ENCODE peak calls at places on chromosomes 3 and 15, in six cellular contexts. O, P, G, R, W and B are unnamed samples.

GRCh38 chr3:72839057-72839456 is 9.2 kb downstream of the SHQ1 start:
- DNase-seq in W (no peak), O (no peak), R (no peak), G (no peak), P (no peak), B (no peak)

GRCh38 chr15:95182081-95182480 is 950.7 kb downstream of the MCTP2 start:
- DNase-seq in O (no peak), P (no peak), R (no peak), W (no peak), G (no peak), B (no peak)

GRCh38 chr15:77528968-77529319 is 103.8 kb downstream of the LINGO1 start:
- DNase-seq in P (no peak), W (no peak), G (no peak), O (no peak), R (peak), B (no peak)

GRCh38 chr3:117278424-117279190 is 569.0 kb downstream of the TUSC7 start:
- DNase-seq in W (no peak), P (no peak), O (no peak), R (peak), G (no peak), B (peak)

GRCh38 chr15:48465410-48465809 is 134.2 kb downstream of the DUT start:
- DNase-seq in G (no peak), W (no peak), R (no peak), P (no peak), O (no peak), B (no peak)

GRCh38 chr15:61195116-61196002 is 33.7 kb downstream of the RORA start:
- DNase-seq in W (no peak), P (no peak), R (peak), G (no peak), O (no peak), B (peak)

GRCh38 chr15:63156086-63156707 is 1.1 kb downstream of the RPS27L start:
- DNase-seq in O (no peak), G (no peak), W (no peak), P (no peak), R (no peak), B (no peak)

GRCh38 chr15:58258501-58259274 is 120.5 kb downstream of the AQP9 start:
- DNase-seq in O (no peak), G (no peak), W (no peak), R (no peak), P (no peak), B (peak)

GRCh38 chr3:49807427-49808114 is 4.5 kb downstream of the INKA1 start:
- DNase-seq in G (no peak), P (no peak), O (no peak), W (peak), R (no peak), B (no peak)

GRCh38 chr3:49717539-49718418 is 1.7 kb downstream of the AMIGO3 start:
- DNase-seq in R (no peak), G (peak), P (no peak), O (no peak), W (no peak), B (no peak)

GRCh38 chr3:145678401-145678800 is 482.6 kb downstream of the PLOD2 start:
- DNase-seq in W (no peak), R (no peak), G (no peak), O (no peak), P (no peak), B (no peak)

GRCh38 chr3:114179575-114179974 is 723 bp upstream of the DRD3 start:
- DNase-seq in R (no peak), O (peak), W (no peak), P (no peak), G (no peak), B (no peak)

GRCh38 chr3:14285526-14285925 is 106.9 kb downstream of the LSM3 start:
- DNase-seq in G (no peak), R (no peak), P (no peak), O (no peak), W (no peak), B (no peak)

GRCh38 chr3:31532587-31533168 is at the start of gene STT3B:
- DNase-seq in O (peak), P (peak), G (peak), W (peak), R (no peak), B (peak)

GRCh38 chr3:66472313-66473134 is 28.3 kb downstream of the LRIG1 start:
- DNase-seq in O (no peak), P (no peak), W (no peak), G (no peak), R (no peak), B (peak)
- H3K27ac ChIP-seq in O (no peak), P (no peak), W (peak), G (peak), R (no peak), B (peak)

DNA sequence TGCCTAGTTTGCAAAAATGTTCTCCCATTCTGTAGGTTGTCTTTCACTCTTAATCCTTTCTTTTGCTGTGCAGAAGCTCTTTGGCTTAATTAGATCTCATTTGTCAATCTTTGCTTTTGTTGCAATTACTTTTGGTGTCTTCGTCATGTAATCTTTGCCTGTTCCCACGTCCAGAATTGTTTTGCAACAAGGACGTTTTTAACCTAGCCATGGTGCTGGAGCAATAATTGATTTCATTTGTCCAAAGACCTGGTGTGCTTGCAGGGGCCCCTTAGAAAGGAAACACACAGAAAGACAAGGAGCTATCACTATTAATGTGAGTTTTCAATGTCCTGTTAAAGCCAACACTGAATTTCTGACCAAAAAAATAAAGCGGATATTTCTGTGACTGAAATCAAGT is 89.1 kb upstream of the GALNT15 start:
- DNase-seq in W (no peak), O (no peak), R (no peak), G (no peak), P (no peak), B (no peak)
- H3K27ac ChIP-seq in W (peak), O (no peak), R (no peak), G (peak), P (peak), B (no peak)

GRCh38 chr15:31387483-31388118 is 61.0 kb downstream of the KLF13 start:
- DNase-seq in P (no peak), G (no peak), R (no peak), W (peak), O (no peak), B (no peak)
- H3K27ac ChIP-seq in P (no peak), G (peak), R (no peak), W (peak), O (no peak), B (peak)

GRCh38 chr3:66656608-66657007 is 155.8 kb upstream of the LRIG1 start:
- DNase-seq in R (no peak), W (no peak), P (no peak), G (no peak), O (no peak), B (no peak)

GRCh38 chr3:66659056-66659455 is 158.2 kb upstream of the LRIG1 start:
- DNase-seq in R (no peak), W (no peak), G (no peak), O (no peak), P (no peak), B (no peak)

GRCh38 chr3:66655673-66656072 is 154.9 kb upstream of the LRIG1 start:
- DNase-seq in W (no peak), P (no peak), G (no peak), R (no peak), O (no peak), B (no peak)

GRCh38 chr3:66655119-66655518 is 154.3 kb upstream of the LRIG1 start:
- DNase-seq in P (no peak), O (no peak), G (no peak), W (no peak), R (no peak), B (no peak)
- H3K27ac ChIP-seq in P (no peak), O (no peak), G (no peak), W (no peak), R (no peak), B (no peak)

DNA sequence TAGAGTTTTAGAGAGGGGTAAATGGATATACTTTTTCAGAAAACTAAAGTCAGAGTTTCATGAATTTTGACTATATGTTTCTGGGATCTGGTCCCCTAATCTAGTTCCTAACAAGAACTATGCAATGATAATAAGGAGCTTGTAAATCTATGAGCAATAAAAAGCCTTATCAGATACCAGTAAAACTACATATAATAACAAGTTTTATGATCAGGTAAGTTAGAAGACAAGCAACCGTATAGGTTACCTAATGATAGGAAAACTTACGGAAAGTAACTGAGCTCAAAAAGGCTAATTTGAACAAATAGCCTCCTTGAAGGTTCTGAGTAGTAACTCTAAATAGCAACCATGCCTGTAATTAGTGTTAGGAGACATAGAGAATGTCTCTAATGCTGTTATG is 21.0 kb downstream of the MIX23 start:
- DNase-seq in P (no peak), O (no peak), G (no peak), W (no peak), R (no peak), B (no peak)
- H3K27ac ChIP-seq in P (no peak), O (no peak), G (no peak), W (no peak), R (no peak), B (no peak)

GRCh38 chr3:107634142-107634489 is 111.4 kb downstream of the BBX start:
- DNase-seq in O (no peak), W (no peak), R (no peak), P (no peak), G (no peak), B (no peak)
- H3K27ac ChIP-seq in O (no peak), W (no peak), R (no peak), P (no peak), G (no peak), B (no peak)